ENCODE peak calls at places on chromosomes 5 and 9, in five cellular contexts. L is hepatocyte; B is CD8-positive, alpha-beta T cell; R is right cardiac atrium; Y is mesenchymal stem cell. V is an unnamed sample.

GRCh38 chr9:122348791-122349190 is 22.0 kb upstream of the PTGS1 start:
- DNase-seq in R (no peak), B (no peak), Y (no peak), L (no peak), V (no peak)

GRCh38 chr9:109730228-109730627 is 49.8 kb upstream of the PALM2AKAP2 start:
- DNase-seq in B (no peak), R (no peak), L (peak; percentile 20), Y (no peak), V (no peak)

GRCh38 chr5:45410304-45410995 is 285.7 kb downstream of the HCN1 start:
- DNase-seq in R (no peak), L (no peak), B (no peak), Y (peak; percentile 62), V (no peak)

GRCh38 chr5:134879456-134879855 is 5.3 kb downstream of the TXNDC15 start:
- DNase-seq in R (no peak), B (no peak), Y (no peak), L (no peak), V (no peak)

GRCh38 chr5:104412649-104413240 is 850.2 kb upstream of the NUDT12 start:
- DNase-seq in L (peak; percentile 41), Y (peak; percentile 54), B (no peak), R (no peak), V (no peak)

GRCh38 chr5:109876941-109877669 is 187.4 kb downstream of the MAN2A1 start:
- DNase-seq in L (no peak), R (no peak), Y (no peak), B (no peak), V (no peak)

GRCh38 chr9:133238272-133238850 is 29.3 kb upstream of the OBP2B start:
- DNase-seq in B (no peak), L (peak; percentile 86), Y (peak; percentile 58), R (peak; percentile 93), V (no peak)

GRCh38 chr9:130493021-130493420 is 48.3 kb downstream of the ASS1 start:
- DNase-seq in Y (no peak), L (no peak), R (no peak), B (no peak), V (no peak)

GRCh38 chr9:13860019-13860418 is 453.9 kb downstream of the NFIB start:
- DNase-seq in R (no peak), L (no peak), B (no peak), Y (peak; percentile 3), V (no peak)

GRCh38 chr9:113737414-113738271 is 138.5 kb upstream of the ZNF618 start:
- DNase-seq in L (peak; percentile 83), R (no peak), Y (peak; percentile 48), B (no peak), V (no peak)

GRCh38 chr5:3201941-3202340 is 393.7 kb upstream of the IRX1 start:
- DNase-seq in R (no peak), B (no peak), Y (no peak), L (no peak), V (no peak)
- H3K9me3 ChIP-seq in R (peaks cover 7% of the 10 kb centered on the region), B (no peaks in the 10 kb centered on the region), Y (peaks cover 3% of the 10 kb centered on the region), L (no peaks in the 10 kb centered on the region), V (peaks cover 3% of the 10 kb centered on the region)

GRCh38 chr9:120808931-120809330 is 15.7 kb upstream of the FBXW2 start:
- DNase-seq in B (no peak), R (no peak), Y (no peak), L (no peak), V (no peak)
- H3K9me3 ChIP-seq in B (no peaks in the 10 kb centered on the region), R (peaks cover 2% of the 10 kb centered on the region), Y (peaks cover 39% of the 10 kb centered on the region), L (peaks cover 5% of the 10 kb centered on the region), V (peaks cover 3% of the 10 kb centered on the region)

GRCh38 chr5:178667685-178668084 is 40.8 kb upstream of the CLK4 start:
- DNase-seq in Y (no peak), R (no peak), B (no peak), L (no peak), V (no peak)

GRCh38 chr5:178667109-178667508 is 40.3 kb upstream of the CLK4 start:
- DNase-seq in B (no peak), R (no peak), L (peak; percentile 37), Y (no peak), V (no peak)

GRCh38 chr5:178661836-178662540 is 35.1 kb upstream of the CLK4 start:
- DNase-seq in R (no peak), L (no peak), Y (no peak), B (no peak), V (no peak)

GRCh38 chr5:178662541-178662860 is 35.7 kb upstream of the CLK4 start:
- DNase-seq in R (no peak), L (no peak), B (no peak), Y (no peak), V (no peak)

GRCh38 chr5:178664141-178664540 is 37.3 kb upstream of the CLK4 start:
- DNase-seq in Y (no peak), R (no peak), L (no peak), B (no peak), V (no peak)
- H3K9me3 ChIP-seq in Y (peaks cover 23% of the 10 kb centered on the region), R (no peaks in the 10 kb centered on the region), L (no peaks in the 10 kb centered on the region), B (no peaks in the 10 kb centered on the region), V (no peaks in the 10 kb centered on the region)

GRCh38 chr9:17219261-17219660 is 84.4 kb downstream of the CNTLN start:
- DNase-seq in B (no peak), R (no peak), L (no peak), Y (peak; percentile 5), V (no peak)
- H3K9me3 ChIP-seq in B (no peaks in the 10 kb centered on the region), R (no peaks in the 10 kb centered on the region), L (no peaks in the 10 kb centered on the region), Y (no peaks in the 10 kb centered on the region), V (no peaks in the 10 kb centered on the region)

DNA sequence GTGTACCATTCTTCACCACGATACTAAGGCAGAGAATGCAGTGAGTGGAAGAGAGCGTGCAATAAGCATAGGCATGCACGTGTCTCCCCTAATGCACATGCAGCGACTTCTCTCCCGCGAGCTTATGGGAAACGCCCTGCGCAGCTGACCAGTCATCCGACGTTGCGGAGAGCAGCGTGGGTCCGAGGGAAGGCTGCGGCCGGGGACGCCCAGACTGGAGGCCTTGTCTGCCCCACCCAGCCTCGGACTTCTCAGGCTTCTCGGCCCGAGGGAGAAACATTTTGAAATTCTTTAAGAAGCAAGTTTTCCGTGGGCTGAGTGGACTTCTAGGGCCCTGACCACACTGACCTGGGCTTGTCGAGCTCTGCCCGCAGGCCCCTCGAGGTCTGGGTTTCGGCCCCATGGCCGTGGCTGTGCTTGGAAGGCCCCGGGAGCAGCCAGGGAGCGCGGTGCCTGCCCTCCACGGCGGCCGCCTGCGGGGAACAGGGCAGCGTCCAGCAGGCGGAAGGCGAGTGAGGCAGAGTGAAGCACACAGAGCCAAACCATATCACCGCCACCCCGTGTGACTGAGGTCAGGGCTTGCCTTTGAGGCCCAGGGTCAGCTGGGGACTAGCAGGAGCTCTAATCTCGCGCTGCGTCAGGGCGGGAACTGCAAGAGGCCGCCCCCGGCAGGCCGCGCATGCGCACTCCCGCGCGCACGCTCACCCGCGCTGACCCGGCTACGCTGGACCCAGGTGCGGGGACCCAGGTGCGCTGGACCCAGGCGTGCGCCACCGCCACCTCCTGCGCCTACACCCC is 60.0 kb upstream of the IRX1 start:
- DNase-seq in B (no peak), R (no peak), L (no peak), Y (no peak), V (no peak)
- H3K9me3 ChIP-seq in B (no peaks in the 10 kb centered on the region), R (no peaks in the 10 kb centered on the region), L (no peaks in the 10 kb centered on the region), Y (no peaks in the 10 kb centered on the region), V (no peaks in the 10 kb centered on the region)

DNA sequence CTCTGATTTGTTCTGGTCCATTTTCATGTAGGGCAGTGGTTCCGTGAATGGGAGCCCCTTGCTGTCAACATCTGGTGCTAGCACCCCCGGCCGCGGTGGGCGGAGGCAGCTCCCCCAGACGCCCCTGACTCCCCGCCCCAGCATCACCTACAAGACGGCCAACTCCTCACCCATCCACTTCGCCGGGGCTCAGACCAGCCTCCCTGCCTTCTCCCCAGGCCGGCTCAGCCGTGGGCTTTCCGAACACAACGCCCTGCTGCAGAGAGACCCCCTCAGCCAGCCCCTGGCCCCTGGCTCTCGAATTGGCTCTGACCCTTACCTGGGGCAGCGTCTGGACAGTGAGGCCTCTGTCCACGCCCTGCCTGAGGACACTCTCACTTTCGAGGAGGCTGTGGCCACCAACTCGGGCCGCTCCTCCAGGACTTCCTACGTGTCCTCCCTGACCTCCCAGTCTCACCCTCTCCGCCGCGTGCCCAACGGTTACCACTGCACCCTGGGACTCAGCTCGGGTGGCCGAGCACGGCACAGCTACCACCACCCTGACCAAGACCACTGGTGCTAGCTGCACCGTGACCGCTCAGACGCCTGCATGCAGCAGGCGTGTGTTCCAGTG is 244.0 kb downstream of the CACNA1B start:
- DNase-seq in L (no peak), B (no peak), Y (no peak), R (no peak), V (no peak)
- H3K9me3 ChIP-seq in L (no peaks in the 10 kb centered on the region), B (no peaks in the 10 kb centered on the region), Y (no peaks in the 10 kb centered on the region), R (no peaks in the 10 kb centered on the region), V (no peaks in the 10 kb centered on the region)

GRCh38 chr5:8320244-8320643 is 451.3 kb downstream of the MTRR start:
- DNase-seq in B (no peak), Y (no peak), R (no peak), L (no peak), V (no peak)

GRCh38 chr5:8322478-8322877 is 453.5 kb downstream of the MTRR start:
- DNase-seq in R (no peak), L (no peak), B (no peak), Y (no peak), V (no peak)

GRCh38 chr5:8321272-8321671 is 452.3 kb downstream of the MTRR start:
- DNase-seq in R (no peak), Y (no peak), L (no peak), B (no peak), V (no peak)

DNA sequence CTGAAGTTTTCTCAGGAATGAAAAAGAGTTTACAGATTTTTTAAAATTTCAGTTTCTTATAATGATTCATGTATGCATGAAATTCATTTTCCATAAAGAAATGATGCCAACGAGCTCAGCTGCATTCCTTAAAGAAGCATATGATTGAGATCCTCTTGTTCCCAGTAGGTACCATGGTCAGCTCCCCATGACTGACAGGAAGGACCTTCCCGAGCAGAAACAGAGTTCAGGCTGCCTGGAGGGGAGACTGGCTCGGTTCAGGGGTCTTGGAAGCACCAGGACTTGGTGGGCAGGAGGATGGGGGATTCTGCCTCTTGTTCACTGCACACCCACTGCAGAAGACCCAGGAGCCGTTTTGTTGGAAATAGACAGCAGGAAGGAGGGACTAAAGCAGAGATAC is 447.7 kb downstream of the MTRR start:
- DNase-seq in L (no peak), Y (no peak), R (no peak), B (no peak), V (no peak)
- H3K9me3 ChIP-seq in L (no peaks in the 10 kb centered on the region), Y (no peaks in the 10 kb centered on the region), R (peaks cover 4% of the 10 kb centered on the region), B (no peaks in the 10 kb centered on the region), V (no peaks in the 10 kb centered on the region)

DNA sequence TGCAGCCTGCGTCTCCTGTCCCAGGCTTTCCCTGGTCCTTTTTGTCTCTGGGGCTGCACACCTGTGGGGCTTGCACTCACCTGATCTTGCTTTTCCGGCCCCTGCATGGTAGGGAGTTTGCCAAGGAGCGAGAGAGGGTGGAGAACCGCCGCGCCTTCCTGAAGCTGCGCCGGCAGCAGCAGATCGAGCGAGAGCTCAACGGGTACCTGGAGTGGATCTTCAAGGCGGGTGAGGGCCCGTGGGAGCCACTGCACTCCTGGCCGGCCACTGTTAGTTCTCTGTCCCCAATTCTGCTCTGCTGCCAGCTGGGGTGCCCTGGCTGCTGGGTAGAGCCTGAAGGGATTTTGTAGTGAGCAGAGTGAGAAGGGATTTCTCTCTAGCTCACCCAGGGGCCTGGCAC is 78.0 kb downstream of the CACNA1B start:
- DNase-seq in L (no peak), B (no peak), Y (no peak), R (no peak), V (no peak)
- H3K9me3 ChIP-seq in L (no peaks in the 10 kb centered on the region), B (no peaks in the 10 kb centered on the region), Y (no peaks in the 10 kb centered on the region), R (no peaks in the 10 kb centered on the region), V (no peaks in the 10 kb centered on the region)

GRCh38 chr5:141392429-141393198 is at the start of gene PCDHGA8:
- DNase-seq in B (no peak), R (no peak), L (no peak), Y (no peak), V (no peak)
- H3K9me3 ChIP-seq in B (peaks cover 11% of the 10 kb centered on the region), R (peaks cover 13% of the 10 kb centered on the region), L (peaks cover 63% of the 10 kb centered on the region), Y (peaks cover 68% of the 10 kb centered on the region), V (peaks cover 8% of the 10 kb centered on the region)

GRCh38 chr5:14782591-14782990 is 89.0 kb downstream of the ANKH start:
- DNase-seq in Y (no peak), B (no peak), L (no peak), R (no peak), V (no peak)
- H3K9me3 ChIP-seq in Y (no peaks in the 10 kb centered on the region), B (no peaks in the 10 kb centered on the region), L (no peaks in the 10 kb centered on the region), R (peaks cover 4% of the 10 kb centered on the region), V (no peaks in the 10 kb centered on the region)

V was measured in T-helper 17 cell.